ENCODE peak calls at places on chromosomes 1 and 21, in four cellular contexts. U is hepatocyte, M is tibial artery, Z is IMR-90. B is an unnamed sample.
A peak's percentile ranks its signal among the peaks of the same experiment; 100 is the strongest.

GRCh38 chr21:38927776-38928175 is 122.0 kb downstream of the ETS2 start:
- DNase-seq in M (peak; percentile 3), Z (no peak), U (no peak), B (no peak)

GRCh38 chr1:208988811-208989222 is 594.7 kb upstream of the CAMK1G start:
- DNase-seq in U (peak; percentile 43), Z (no peak), M (no peak), B (no peak)

GRCh38 chr1:113694910-113695309 is 64.4 kb downstream of the PHTF1 start:
- DNase-seq in M (no peak), U (no peak), Z (no peak), B (no peak)

GRCh38 chr1:98706173-98706848 is 44.8 kb downstream of the SNX7 start:
- DNase-seq in Z (peak; percentile 80), M (no peak), U (no peak), B (no peak)

GRCh38 chr1:47395433-47395832 is 20.7 kb upstream of the FOXE3 start:
- DNase-seq in Z (no peak), U (no peak), M (no peak), B (no peak)

GRCh38 chr21:33308586-33309490 is 15.9 kb upstream of the IFNAR1 start:
- DNase-seq in Z (peak; percentile 55), M (no peak), U (no peak), B (no peak)

GRCh38 chr1:29519733-29520132 is 283.4 kb downstream of the PTPRU start:
- DNase-seq in M (no peak), Z (no peak), U (no peak), B (no peak)

GRCh38 chr1:59261537-59261936 is 35.4 kb upstream of the FGGY start:
- DNase-seq in Z (no peak), U (peak; percentile 10), M (peak; percentile 40), B (no peak)

GRCh38 chr1:113984710-113985109 is 5.4 kb downstream of the OLFML3 start:
- DNase-seq in M (no peak), U (no peak), Z (peak; percentile 4), B (no peak)

GRCh38 chr1:16143566-16144324 is 12.1 kb downstream of the EPHA2 start:
- DNase-seq in U (peak; percentile 89), Z (no peak), M (no peak), B (peak; percentile 87)

GRCh38 chr1:166884040-166884642 is 8.1 kb upstream of the TADA1 start:
- DNase-seq in M (no peak), Z (peak; percentile 12), U (peak; percentile 65), B (peak; percentile 32)

GRCh38 chr1:214280386-214281029 is 451 bp upstream of the SMYD2 start:
- DNase-seq in M (peak; percentile 37), Z (peak; percentile 37), U (peak; percentile 53), B (peak; percentile 47)

GRCh38 chr21:37337831-37338230 is 28.7 kb upstream of the DYRK1A start:
- DNase-seq in Z (no peak), U (no peak), M (no peak), B (no peak)

GRCh38 chr1:186722711-186723309 is 42.6 kb upstream of the PTGS2 start:
- DNase-seq in Z (peak; percentile 52), M (peak; percentile 21), U (peak; percentile 70), B (no peak)

GRCh38 chr1:147717051-147717705 is 43.2 kb downstream of the GJA5 start:
- DNase-seq in Z (no peak), M (no peak), U (peak; percentile 77), B (no peak)

GRCh38 chr1:236009857-236010256 is 55.0 kb downstream of the NID1 start:
- DNase-seq in U (no peak), Z (peak; percentile 83), M (no peak), B (no peak)

GRCh38 chr1:226549094-226549936 is 751 bp downstream of the STUM start:
- DNase-seq in U (peak; percentile 12), Z (no peak), M (no peak), B (peak; percentile 82)

GRCh38 chr1:38135621-38136414 is 89.2 kb upstream of the POU3F1 start:
- DNase-seq in U (no peak), M (no peak), Z (no peak), B (no peak)

GRCh38 chr21:29293495-29293894 is 5.2 kb upstream of the BACH1 start:
- DNase-seq in Z (no peak), U (no peak), M (no peak), B (no peak)

GRCh38 chr1:110672001-110672752 is 2.6 kb downstream of the KCNA3 start:
- DNase-seq in U (no peak), M (no peak), Z (peak; percentile 39), B (no peak)

GRCh38 chr1:151898519-151898991 is 10.8 kb downstream of the THEM4 start:
- DNase-seq in M (no peak), U (no peak), Z (no peak), B (no peak)

GRCh38 chr1:194990483-194990882 is 1617.8 kb downstream of the KCNT2 start:
- DNase-seq in M (no peak), U (no peak), Z (no peak), B (no peak)

GRCh38 chr1:47438321-47439150 is 692 bp downstream of the FOXD2 start:
- DNase-seq in Z (no peak), M (no peak), U (no peak), B (no peak)

GRCh38 chr21:45378258-45378966 is 26.6 kb upstream of the COL18A1 start:
- DNase-seq in Z (peak; percentile 57), M (peak; percentile 18), U (peak; percentile 54), B (no peak)

GRCh38 chr1:202278751-202279150 is 63.0 kb downstream of the UBE2T start:
- DNase-seq in M (no peak), U (no peak), Z (no peak), B (no peak)

GRCh38 chr1:76687324-76688018 is 179.8 kb upstream of the ST6GALNAC5 start:
- DNase-seq in U (peak; percentile 42), M (no peak), Z (no peak), B (no peak)

GRCh38 chr1:187516874-187517273 is 688.1 kb downstream of the PLA2G4A start:
- DNase-seq in Z (no peak), M (no peak), U (no peak), B (no peak)

GRCh38 chr1:174352117-174352516 is 95.6 kb upstream of the GPR52 start:
- DNase-seq in Z (no peak), U (no peak), M (no peak), B (no peak)

GRCh38 chr1:167502719-167503452 is 15.4 kb downstream of the CD247 start:
- DNase-seq in Z (no peak), U (no peak), M (no peak), B (no peak)

GRCh38 chr21:41772351-41773080 is 5.7 kb upstream of the RIPK4 start:
- DNase-seq in Z (no peak), U (no peak), M (no peak), B (peak; percentile 58)
- TF ChIP-seq CTCF in Z (no peak), U (no peak), M (no peak), B (no peak)

DNA sequence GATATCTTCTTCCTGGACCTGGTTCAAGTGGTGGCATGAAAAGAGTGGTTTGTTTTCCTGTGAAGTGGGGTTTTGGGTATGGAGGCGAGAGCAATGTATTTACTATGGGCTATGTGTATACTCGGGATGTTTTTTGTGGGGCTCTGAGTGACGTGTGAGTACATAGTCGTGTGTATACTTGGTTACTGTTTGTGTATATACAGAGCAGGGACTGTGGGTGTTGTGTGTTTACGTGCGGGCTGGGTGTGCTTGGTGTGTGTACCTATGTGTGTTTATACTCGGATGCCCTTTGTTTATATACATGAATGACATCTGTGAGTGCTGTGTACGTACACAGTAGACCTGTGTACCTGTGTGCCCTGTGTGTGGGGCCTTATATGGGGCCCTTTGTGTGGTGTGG is 50.0 kb downstream of the YARS1 start:
- DNase-seq in M (no peak), Z (no peak), U (no peak), B (no peak)
- H3K4me1 ChIP-seq in M (no peaks in the 10 kb centered on the region), Z (peaks cover 15% of the 10 kb centered on the region), U (peaks cover 63% of the 10 kb centered on the region), B (peaks cover 17% of the 10 kb centered on the region)

DNA sequence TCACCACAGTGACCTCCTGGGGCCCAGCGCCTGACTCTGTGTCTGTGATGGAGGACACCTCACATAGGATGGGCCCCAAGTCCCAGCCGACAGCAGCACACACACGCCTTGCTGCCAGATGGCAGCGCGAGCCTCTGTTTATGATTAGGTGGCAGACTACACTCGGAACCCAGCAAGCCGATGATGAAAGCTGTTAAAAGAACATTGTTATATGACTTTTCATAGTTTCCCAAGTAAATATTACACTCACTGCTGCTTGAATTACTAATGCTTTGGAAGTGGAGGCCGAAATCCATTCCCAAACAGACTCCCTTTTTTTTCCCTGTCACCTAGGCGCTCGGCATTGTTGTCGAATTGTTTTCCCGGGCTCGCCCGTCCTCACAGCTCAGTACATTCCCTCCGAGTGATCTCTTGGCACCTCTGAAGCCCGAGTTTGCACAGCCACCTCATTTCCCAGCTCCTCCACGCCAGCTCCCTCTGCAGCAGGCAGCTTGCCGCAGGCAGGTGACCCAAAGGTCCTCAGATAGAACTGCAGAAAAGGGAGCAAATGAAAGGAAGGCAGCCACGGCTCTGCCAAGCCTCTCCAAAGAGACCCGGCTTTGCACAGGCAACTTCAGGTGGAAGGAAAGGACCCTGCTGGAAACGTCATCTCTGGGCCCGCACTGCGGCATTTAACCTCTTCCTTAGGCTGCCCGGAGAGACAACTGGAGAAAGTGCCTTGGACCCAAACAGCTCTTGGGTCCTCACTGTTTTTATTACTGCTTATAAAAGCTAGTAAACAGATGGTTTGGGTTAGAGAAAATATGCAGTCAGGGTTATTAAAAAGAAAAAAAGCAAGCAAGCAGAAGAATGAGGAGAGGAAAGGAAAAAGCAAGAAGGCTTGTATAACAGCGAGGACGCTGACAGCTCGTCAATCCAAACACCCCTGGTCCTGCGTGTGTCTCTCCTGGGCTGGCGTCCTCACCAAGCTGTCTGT is 72.2 kb upstream of the SLC25A33 start:
- DNase-seq in U (peak; percentile 50), Z (peak; percentile 10), M (peak; percentile 63), B (no peak)
- H3K4me3 ChIP-seq in U (no peak overlapping the region), Z (no peak overlapping the region), M (no peak overlapping the region), B (no peak overlapping the region)

DNA sequence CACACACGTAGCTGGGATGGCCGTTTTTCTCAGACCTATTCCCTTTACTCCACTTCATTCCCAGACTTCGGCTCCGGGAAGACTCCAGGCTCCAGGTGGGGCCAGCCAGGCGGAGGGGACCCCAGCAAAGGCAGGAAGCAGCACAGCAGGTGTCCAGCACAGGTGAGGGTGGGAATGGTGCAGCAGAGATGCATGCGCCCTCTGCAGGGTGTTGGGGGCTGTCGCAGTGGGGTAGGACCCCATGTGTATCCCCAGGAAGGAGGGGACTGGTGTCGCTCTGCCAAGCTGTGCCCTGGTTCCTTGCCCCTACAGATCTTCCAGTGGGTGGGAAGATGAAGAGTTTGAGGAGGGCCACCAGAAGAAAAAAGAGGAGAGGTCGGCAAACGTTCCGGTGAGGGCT is 5.3 kb downstream of the TTC24 start:
- DNase-seq in Z (no peak), U (peak; percentile 34), M (no peak), B (no peak)
- TF ChIP-seq CTCF in Z (peak; percentile 12), U (peak; percentile 36), M (no peak), B (no peak)

DNA sequence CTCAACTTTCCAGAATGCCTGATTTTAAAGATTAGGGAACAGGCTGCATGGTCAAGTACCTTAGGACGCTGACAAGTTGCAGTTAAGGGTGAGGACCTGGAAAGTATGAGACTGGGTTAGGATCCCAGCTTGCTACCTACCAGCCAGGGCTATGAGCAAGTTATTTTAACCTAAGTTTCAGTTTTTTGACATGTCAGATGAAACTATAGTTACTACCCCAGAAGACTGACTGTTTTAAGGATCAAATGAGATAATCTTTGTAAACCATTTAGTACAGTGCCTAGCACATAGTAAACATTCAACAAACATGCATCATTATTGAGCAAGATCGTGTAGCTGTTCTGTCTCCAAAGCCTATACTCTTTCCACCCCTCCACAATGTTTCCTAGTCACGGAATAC is 14.4 kb downstream of the THEMIS2 start:
- DNase-seq in U (no peak), M (no peak), Z (no peak), B (no peak)
- H3K4me1 ChIP-seq in U (no peaks in the 10 kb centered on the region), M (no peaks in the 10 kb centered on the region), Z (no peaks in the 10 kb centered on the region), B (peaks cover 31% of the 10 kb centered on the region)